ENCODE peak calls at places on chromosomes 12 and 14, in five cellular contexts. L is K562, Z is H1, P is GM12891, H is HepG2. X is an unnamed sample.

GRCh38 chr12:89706551-89707348 is 1.9 kb downstream of the ATP2B1 start:
- DNase-seq in Z (no peak), L (no peak), H (no peak), P (no peak), X (no peak)

GRCh38 chr12:62724947-62725447 is 210.0 kb downstream of the PPM1H start:
- DNase-seq in L (peak), H (peak), P (no peak), Z (no peak), X (no peak)

GRCh38 chr14:34711808-34712712 is 2.3 kb downstream of the CFL2 start:
- DNase-seq in H (no peak), Z (no peak), P (no peak), L (no peak), X (no peak)

GRCh38 chr14:72723741-72724530 is 170.0 kb downstream of the DPF3 start:
- DNase-seq in L (no peak), P (no peak), Z (no peak), H (no peak), X (no peak)

GRCh38 chr12:106136263-106136662 is 2.5 kb downstream of the NUAK1 start:
- DNase-seq in L (peak), P (peak), H (peak), Z (peak), X (no peak)

GRCh38 chr12:11499802-11500201 is 104.4 kb upstream of the PRB2 start:
- DNase-seq in L (no peak), P (no peak), H (no peak), Z (no peak), X (no peak)

GRCh38 chr14:104309657-104310369 is 171.4 kb downstream of the KIF26A start:
- DNase-seq in Z (no peak), H (no peak), P (no peak), L (no peak), X (no peak)

GRCh38 chr12:50234347-50234746 is 49.0 kb downstream of the LIMA1 start:
- DNase-seq in L (peak), Z (no peak), P (no peak), H (no peak), X (no peak)

GRCh38 chr14:61653507-61653906 is 41.8 kb upstream of the HIF1A start:
- DNase-seq in Z (no peak), P (no peak), H (no peak), L (no peak), X (no peak)

GRCh38 chr14:50333010-50333409 is 20.9 kb downstream of the DMAC2L start:
- DNase-seq in L (no peak), P (no peak), H (no peak), Z (no peak), X (no peak)

GRCh38 chr12:84336231-84336630 is 576.4 kb downstream of the SLC6A15 start:
- DNase-seq in Z (no peak), P (no peak), L (no peak), H (no peak), X (no peak)

GRCh38 chr12:132329036-132329738 is at the start of gene GALNT9:
- DNase-seq in Z (peak), H (no peak), P (no peak), L (peak), X (no peak)

GRCh38 chr14:54116972-54117371 is 160.3 kb upstream of the BMP4 start:
- DNase-seq in Z (no peak), L (no peak), H (peak), P (no peak), X (no peak)

GRCh38 chr12:52810554-52810953 is 3.4 kb downstream of the KRT4 start:
- DNase-seq in H (no peak), Z (no peak), L (no peak), P (no peak), X (no peak)

GRCh38 chr12:60148831-60149230 is 553.0 kb downstream of the SLC16A7 start:
- DNase-seq in L (no peak), H (no peak), Z (no peak), P (no peak), X (no peak)

GRCh38 chr14:91753501-91754128 is 21.7 kb upstream of the CATSPERB start:
- DNase-seq in L (no peak), P (no peak), Z (no peak), H (no peak), X (no peak)

GRCh38 chr14:102086346-102086971 is 385 bp downstream of the HSP90AA1 start:
- DNase-seq in H (no peak), P (no peak), Z (no peak), L (peak), X (no peak)

GRCh38 chr12:3661028-3661427 is 91.9 kb downstream of the CRACR2A start:
- DNase-seq in Z (no peak), L (no peak), H (peak), P (no peak), X (no peak)

GRCh38 chr12:46082473-46082872 is 92.1 kb upstream of the SCAF11 start:
- DNase-seq in H (no peak), Z (no peak), L (no peak), P (no peak), X (no peak)

GRCh38 chr12:69339999-69340398 is 8.2 kb upstream of the LYZ start:
- DNase-seq in L (no peak), H (no peak), P (no peak), Z (no peak), X (no peak)

GRCh38 chr14:76245097-76245496 is 93.4 kb downstream of the GPATCH2L start:
- DNase-seq in P (no peak), Z (no peak), H (peak), L (no peak), X (no peak)

GRCh38 chr12:1796515-1797010 is 23.8 kb upstream of the LRTM2 start:
- DNase-seq in L (no peak), P (no peak), Z (peak), H (no peak), X (no peak)

GRCh38 chr12:1797991-1798733 is 22.2 kb upstream of the LRTM2 start:
- DNase-seq in L (no peak), Z (no peak), H (no peak), P (no peak), X (no peak)

GRCh38 chr12:1795785-1796514 is 24.4 kb upstream of the LRTM2 start:
- DNase-seq in Z (peak), L (peak), H (peak), P (peak), X (peak)

GRCh38 chr12:1798734-1799067 is 21.7 kb upstream of the LRTM2 start:
- DNase-seq in L (no peak), Z (no peak), H (no peak), P (no peak), X (no peak)

GRCh38 chr12:1797011-1797901 is 23.1 kb upstream of the LRTM2 start:
- DNase-seq in Z (peak), H (no peak), P (no peak), L (no peak), X (peak)
- TF ChIP-seq TAF1 in Z (no peak), H (no peak), P (no peak), L (no peak), X (no peak)

DNA sequence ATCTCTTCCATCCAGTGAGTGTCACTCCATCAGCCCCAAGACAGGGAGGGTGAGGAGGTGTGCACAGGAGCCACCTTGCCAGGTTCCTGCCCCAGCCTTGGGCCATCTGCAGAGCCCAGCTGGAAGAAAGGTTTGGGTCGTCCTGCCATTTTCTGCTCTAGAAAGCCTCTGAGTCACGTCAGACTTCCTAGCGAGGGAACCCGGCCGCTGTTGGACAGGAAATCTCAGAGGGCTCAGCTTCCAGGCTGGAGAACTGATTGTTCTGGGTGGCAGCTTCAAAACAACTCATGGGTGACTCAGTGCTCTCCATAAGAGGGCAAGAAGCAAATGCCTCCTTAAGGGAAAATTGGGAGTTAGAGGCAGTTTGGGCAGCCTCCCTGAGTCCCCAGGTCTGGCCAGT is 16.6 kb downstream of the HIP1R start:
- DNase-seq in L (no peak), H (no peak), Z (no peak), P (no peak), X (no peak)
- TF ChIP-seq POLR2A in L (no peak), H (no peak), Z (no peak), P (no peak), X (no peak)

DNA sequence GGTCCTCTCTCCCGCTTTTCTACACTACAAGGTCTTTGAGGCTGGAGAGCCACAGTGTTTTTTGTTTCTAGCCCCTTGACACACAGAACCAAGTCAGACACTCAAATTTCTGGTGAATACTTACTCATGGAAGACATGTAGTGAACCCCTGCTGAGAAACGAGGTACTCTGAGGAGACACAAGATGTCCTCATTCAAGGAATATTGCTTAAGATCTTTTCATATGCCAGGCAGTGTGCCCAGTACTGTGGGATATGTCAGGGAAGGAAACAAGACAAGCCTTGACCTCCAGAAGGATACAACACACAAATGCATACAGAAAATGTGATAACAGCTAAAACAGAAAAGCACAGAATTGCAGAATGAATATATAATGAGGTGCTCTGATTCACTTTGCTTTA is 75.9 kb downstream of the TMTC1 start:
- DNase-seq in L (no peak), P (no peak), H (no peak), Z (no peak), X (no peak)
- TF ChIP-seq TAF1 in L (no peak), P (no peak), H (no peak), Z (no peak), X (no peak)

DNA sequence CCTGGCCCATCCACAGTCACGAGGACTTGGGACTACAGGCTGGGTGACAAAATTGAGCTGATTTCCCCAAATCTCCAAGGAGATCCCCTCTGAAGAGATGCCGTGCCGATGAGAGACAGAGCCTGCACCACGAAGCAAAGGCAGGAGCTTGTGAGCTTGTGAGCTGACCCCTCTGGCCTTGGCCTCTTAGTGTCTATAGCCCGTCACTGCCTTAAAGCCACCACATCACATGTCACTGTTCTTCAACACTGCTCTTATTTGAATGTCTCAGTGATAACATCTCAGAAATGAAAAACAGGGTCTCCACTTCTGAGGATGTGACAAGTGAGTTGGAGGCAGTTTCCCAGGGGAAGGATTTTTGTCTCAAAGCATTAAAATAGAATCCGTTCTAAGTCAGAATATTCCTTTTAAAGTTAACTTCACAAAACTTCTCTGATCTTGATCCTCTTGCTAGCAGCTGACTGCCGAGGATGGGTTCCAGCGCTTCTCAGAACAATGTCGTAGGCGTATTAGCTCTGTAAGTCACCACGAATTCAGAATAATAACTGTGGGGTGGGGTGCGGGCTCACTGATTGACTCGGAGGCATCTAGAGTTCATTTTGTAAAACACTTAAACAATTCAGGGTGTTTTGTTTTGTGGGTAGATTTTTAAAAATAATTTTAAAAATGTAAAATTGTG is 37.5 kb downstream of the CHST11 start:
- DNase-seq in P (no peak), L (peak), Z (no peak), H (no peak), X (no peak)
- TF ChIP-seq POLR2A in P (no peak), L (no peak), Z (no peak), H (no peak), X (peak)

DNA sequence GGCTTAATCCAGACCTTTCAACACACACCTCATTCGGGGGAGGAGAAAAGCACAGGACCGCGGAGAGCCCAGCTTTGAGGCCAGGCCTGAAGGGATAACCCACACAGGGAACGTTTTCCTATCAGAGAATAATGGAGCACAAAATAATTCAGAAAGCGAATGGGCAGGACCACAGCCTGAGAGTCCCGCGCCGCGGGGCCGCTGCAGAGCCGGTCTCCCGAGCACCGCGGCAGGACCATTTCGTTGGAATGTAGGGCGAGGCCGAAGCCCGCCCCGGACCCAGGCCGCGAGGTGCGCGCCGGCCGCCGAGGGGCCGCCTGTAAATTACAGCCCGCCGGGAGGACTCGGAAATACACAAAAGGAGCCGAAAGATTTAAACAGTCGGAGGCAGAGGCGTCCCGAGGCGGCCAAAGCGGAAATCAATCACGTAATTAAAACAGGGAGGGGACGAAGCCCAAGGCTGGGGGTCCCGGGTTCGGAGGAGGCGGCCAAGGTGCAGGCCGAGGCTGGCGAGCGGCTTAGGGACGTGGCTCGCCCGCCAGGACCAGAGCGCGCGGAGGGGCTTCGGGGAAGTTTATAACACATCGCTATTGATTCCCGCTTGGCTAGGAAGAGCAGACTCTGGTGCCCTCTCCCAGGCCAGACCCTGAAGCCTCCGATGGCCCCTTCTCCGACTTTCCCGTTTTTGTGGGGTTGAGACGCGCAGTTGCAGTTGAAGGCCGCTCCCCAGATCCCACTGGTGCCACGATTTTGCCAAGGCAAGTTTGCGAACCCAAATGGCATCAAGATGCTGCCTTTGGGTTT is 6.3 kb upstream of the HOXC4 start:
- DNase-seq in Z (no peak), L (no peak), P (no peak), H (no peak), X (no peak)
- TF ChIP-seq TAF1 in Z (no peak), L (no peak), P (no peak), H (no peak), X (no peak)

GRCh38 chr12:104137175-104137901 is 672 bp downstream of the NFYB start:
- DNase-seq in P (peak), H (peak), Z (peak), L (peak), X (peak)
- TF ChIP-seq POLR2A in P (no peak), H (peak), Z (peak), L (peak), X (peak)

GRCh38 chr12:25322351-25322750 is 71.6 kb upstream of the KRAS start:
- DNase-seq in Z (no peak), P (no peak), H (no peak), L (no peak), X (no peak)
- TF ChIP-seq TAF1 in Z (no peak), P (no peak), H (no peak), L (no peak), X (no peak)

GRCh38 chr14:24309538-24310386 is at the start of gene LTB4R2:
- DNase-seq in L (no peak), P (no peak), H (no peak), Z (no peak), X (no peak)

GRCh38 chr14:24308342-24309124 is 756 bp upstream of the CIDEB start:
- DNase-seq in H (no peak), Z (no peak), L (no peak), P (no peak), X (no peak)

GRCh38 chr14:24310387-24310665 is 386 bp downstream of the LTB4R2 start:
- DNase-seq in Z (no peak), L (no peak), P (no peak), H (no peak), X (no peak)

GRCh38 chr14:24307156-24307574 is 612 bp downstream of the CIDEB start:
- DNase-seq in Z (no peak), P (no peak), L (no peak), H (no peak), X (no peak)

DNA sequence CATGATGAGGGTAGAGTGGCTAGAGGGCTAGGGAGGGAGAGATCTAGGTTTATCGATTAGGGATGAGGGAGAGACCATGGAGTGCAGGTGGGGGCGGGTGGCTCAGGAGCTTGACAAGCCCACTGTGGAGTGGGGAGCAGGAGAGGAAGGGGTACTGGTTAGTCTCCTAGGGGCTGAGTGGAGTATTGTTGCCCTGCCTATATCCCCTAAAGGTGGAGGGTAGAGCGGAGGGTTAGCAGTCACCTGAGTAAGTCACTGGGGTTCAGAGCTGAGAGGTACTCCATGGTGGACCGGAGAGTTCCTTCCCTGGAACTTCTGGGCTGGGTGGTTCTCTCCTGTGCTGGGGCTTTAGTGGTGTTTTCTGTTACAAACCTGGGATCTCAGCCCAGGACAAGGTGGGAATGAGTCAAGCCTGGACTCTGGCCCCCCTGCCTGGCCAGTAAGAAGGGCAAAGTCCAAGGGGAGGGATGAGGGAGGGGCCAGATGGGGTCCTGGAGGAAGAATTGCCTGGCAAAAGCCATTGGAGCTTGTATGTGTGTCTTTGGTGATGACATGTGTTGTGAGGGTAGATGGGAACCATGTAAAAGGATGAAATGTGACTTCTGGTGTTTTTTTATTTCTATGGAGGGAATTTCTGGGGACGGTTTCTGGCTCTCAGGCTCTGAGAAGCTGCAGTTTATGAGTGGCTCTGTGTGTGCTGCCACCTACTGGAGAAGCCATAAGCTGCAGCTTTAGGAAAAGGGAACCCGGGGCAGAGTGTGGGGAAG is at the start of gene CIDEB:
- DNase-seq in Z (peak), P (peak), L (peak), H (peak), X (peak)
- TF ChIP-seq POLR2A in Z (no peak), P (no peak), L (peak), H (no peak), X (no peak)

DNA sequence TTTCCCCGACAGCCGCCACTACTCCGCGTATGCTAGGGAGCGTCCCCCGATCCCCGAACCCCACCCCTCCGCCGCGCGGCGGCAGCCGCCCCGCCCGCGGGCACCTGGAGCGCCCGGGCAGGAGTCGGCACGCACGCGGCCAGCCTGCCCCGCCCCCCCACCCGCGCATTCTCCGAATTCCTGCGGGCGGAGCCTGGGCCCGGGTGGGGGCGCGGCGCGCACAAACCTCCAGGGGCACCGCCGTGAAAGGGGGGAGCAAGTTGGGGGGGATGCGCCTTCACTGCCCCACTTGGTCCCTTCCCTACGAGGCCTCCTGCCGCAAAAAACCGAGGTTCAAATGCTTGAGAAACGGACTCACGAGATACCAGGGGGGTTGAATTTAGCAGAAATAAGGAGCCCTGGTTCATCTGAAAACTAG is 1.7 kb downstream of the AJUBA start:
- DNase-seq in L (no peak), Z (peak), P (peak), H (peak), X (no peak)
- TF ChIP-seq TAF1 in L (no peak), Z (peak), P (no peak), H (peak), X (no peak)

GRCh38 chr12:64404470-64405446 is 566 bp downstream of the XPOT start:
- DNase-seq in H (peak), P (no peak), L (peak), Z (peak), X (peak)
- TF ChIP-seq POLR2A in H (peak), P (no peak), L (peak), Z (peak), X (no peak)

X was measured in GM12892.